ENCODE peak calls at places on chromosomes 3 and 15, in five cellular contexts. F is uterus, A is spleen, I is IMR-90, W is neural progenitor cell. D is an unnamed sample.
A peak's percentile ranks its signal among the peaks of the same experiment; 100 is the strongest.

GRCh38 chr15:67161881-67162280 is 92.6 kb downstream of the AAGAB start:
- DNase-seq in F (peak; percentile 8), A (no peak), I (no peak), W (no peak), D (no peak)

GRCh38 chr3:152031321-152031720 is 157.9 kb downstream of the SUCNR1 start:
- DNase-seq in F (no peak), A (no peak), I (no peak), W (no peak), D (no peak)

GRCh38 chr3:101995371-101996046 is 146.2 kb downstream of the NFKBIZ start:
- DNase-seq in F (no peak), A (no peak), I (peak; percentile 47), W (no peak), D (no peak)

GRCh38 chr15:89143503-89144162 is 55.4 kb downstream of the ABHD2 start:
- DNase-seq in F (no peak), A (no peak), I (peak; percentile 90), W (no peak), D (no peak)

GRCh38 chr3:111498022-111498421 is 44.0 kb upstream of the CD96 start:
- DNase-seq in F (no peak), A (no peak), I (no peak), W (no peak), D (no peak)

GRCh38 chr3:193788189-193788946 is 195.4 kb downstream of the OPA1 start:
- DNase-seq in F (peak; percentile 41), A (no peak), I (peak; percentile 53), W (peak; percentile 90), D (peak; percentile 63)

GRCh38 chr3:33645060-33645841 is 72.8 kb downstream of the CLASP2 start:
- DNase-seq in F (no peak), A (no peak), I (peak; percentile 6), W (peak; percentile 12), D (peak; percentile 13)

GRCh38 chr15:74339371-74339770 is 28.1 kb downstream of the CYP11A1 start:
- DNase-seq in F (no peak), A (peak; percentile 54), I (no peak), W (no peak), D (no peak)

GRCh38 chr15:72599855-72600464 is 54.5 kb upstream of the GOLGA6B start:
- DNase-seq in F (no peak), A (no peak), I (peak; percentile 68), W (peak; percentile 67), D (no peak)

GRCh38 chr3:48473617-48473952 is 27.0 kb downstream of the ATRIP start:
- DNase-seq in F (no peak), A (no peak), I (no peak), W (no peak), D (no peak)

GRCh38 chr3:192772495-192772894 is 45.2 kb upstream of the FGF12 start:
- DNase-seq in F (no peak), A (no peak), I (peak; percentile 18), W (peak; percentile 61), D (no peak)

GRCh38 chr3:183303725-183304124 is 50.7 kb downstream of the B3GNT5 start:
- DNase-seq in F (no peak), A (no peak), I (no peak), W (no peak), D (no peak)

GRCh38 chr3:184240384-184241140 is 8.2 kb downstream of the ALG3 start:
- DNase-seq in F (no peak), A (peak; percentile 54), I (peak; percentile 28), W (peak; percentile 59), D (no peak)

GRCh38 chr3:55746808-55747413 is 259.8 kb upstream of the WNT5A start:
- DNase-seq in F (no peak), A (no peak), I (peak; percentile 17), W (no peak), D (no peak)

GRCh38 chr3:68919000-68919399 is 13.3 kb downstream of the TAFA4 start:
- DNase-seq in F (no peak), A (no peak), I (peak; percentile 7), W (peak; percentile 47), D (no peak)

GRCh38 chr3:61417352-61417751 is 144.0 kb upstream of the PTPRG start:
- DNase-seq in F (no peak), A (no peak), I (no peak), W (no peak), D (no peak)

GRCh38 chr3:141383555-141384129 is 15.3 kb downstream of the ZBTB38 start:
- DNase-seq in F (no peak), A (no peak), I (peak; percentile 67), W (no peak), D (no peak)

GRCh38 chr3:39147374-39147709 is 6.0 kb downstream of the CSRNP1 start:
- DNase-seq in F (no peak), A (no peak), I (no peak), W (no peak), D (no peak)

GRCh38 chr3:39149059-39149455 is 4.3 kb downstream of the CSRNP1 start:
- DNase-seq in F (no peak), A (no peak), I (no peak), W (no peak), D (no peak)

GRCh38 chr3:39146611-39147373 is 6.6 kb downstream of the CSRNP1 start:
- DNase-seq in F (peak; percentile 76), A (peak; percentile 92), I (peak; percentile 98), W (no peak), D (peak; percentile 80)

GRCh38 chr3:39148116-39149058 is 5.0 kb downstream of the CSRNP1 start:
- DNase-seq in F (no peak), A (no peak), I (peak; percentile 75), W (no peak), D (no peak)

DNA sequence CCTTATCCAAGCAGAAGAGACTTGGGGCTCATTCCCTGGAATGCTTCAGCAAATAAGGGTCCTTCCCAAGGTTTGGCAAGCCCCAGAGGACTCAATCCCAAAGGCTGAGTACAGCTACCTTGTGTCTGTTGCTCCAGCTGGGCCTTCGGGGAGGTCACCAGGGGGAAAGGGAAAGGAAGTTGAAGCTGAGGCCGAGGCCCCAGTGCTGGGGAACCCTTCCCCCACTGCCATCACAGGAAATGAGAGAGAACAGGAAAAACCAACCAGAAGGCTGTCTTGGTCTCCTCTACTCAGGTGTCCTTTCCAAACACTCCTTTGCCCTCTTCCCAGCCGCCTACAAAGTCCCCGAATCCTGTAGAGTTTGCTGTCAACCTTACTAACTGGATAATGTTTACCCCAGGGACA is 5.7 kb downstream of the CSRNP1 start:
- DNase-seq in F (no peak), A (peak; percentile 90), I (peak; percentile 55), W (no peak), D (no peak)
- H3K4me1 ChIP-seq in F (peaks cover 43% of the 10 kb centered on the region), A (peaks cover 90% of the 10 kb centered on the region), I (peaks cover 49% of the 10 kb centered on the region), W (peaks cover 23% of the 10 kb centered on the region), D (peaks cover 47% of the 10 kb centered on the region)

GRCh38 chr3:85632921-85633320 is 674.1 kb downstream of the CADM2 start:
- DNase-seq in F (no peak), A (no peak), I (no peak), W (no peak), D (no peak)

GRCh38 chr3:85626662-85627061 is 667.9 kb downstream of the CADM2 start:
- DNase-seq in F (no peak), A (no peak), I (no peak), W (peak; percentile 19), D (no peak)

GRCh38 chr3:85631070-85631469 is 672.3 kb downstream of the CADM2 start:
- DNase-seq in F (no peak), A (no peak), I (no peak), W (no peak), D (no peak)

DNA sequence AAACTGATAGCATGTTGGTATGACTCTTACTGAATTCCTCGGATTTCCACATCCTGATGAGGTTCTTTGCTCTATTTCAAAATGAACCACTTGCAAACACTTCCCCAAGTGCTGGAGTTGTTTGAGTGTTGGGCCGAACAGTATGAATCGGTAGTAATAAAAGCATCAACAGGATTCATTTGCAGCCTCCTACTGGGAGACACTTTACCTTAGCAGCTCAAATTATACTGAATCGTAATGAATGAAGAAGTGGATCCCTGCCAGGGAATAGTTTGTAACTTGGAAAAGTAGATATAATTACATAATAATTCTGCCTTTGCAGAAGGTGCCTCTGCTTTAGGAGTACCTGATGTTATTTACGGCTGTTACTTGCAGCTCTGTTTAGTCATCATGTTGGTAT is 669.1 kb downstream of the CADM2 start:
- DNase-seq in F (no peak), A (no peak), I (no peak), W (no peak), D (no peak)
- H3K4me3 ChIP-seq in F (no peak overlapping the region), A (no peak overlapping the region), I (no peak overlapping the region), W (no peak overlapping the region), D (no peak overlapping the region)

GRCh38 chr3:42605550-42606173 is 5.2 kb downstream of the NKTR start:
- DNase-seq in F (no peak), A (no peak), I (no peak), W (peak; percentile 6), D (no peak)

GRCh38 chr3:42601898-42602581 is 1.6 kb downstream of the NKTR start:
- DNase-seq in F (no peak), A (no peak), I (peak; percentile 22), W (peak; percentile 16), D (no peak)

GRCh38 chr3:42600111-42600957 is at the start of gene NKTR:
- DNase-seq in F (peak; percentile 97), A (peak; percentile 99), I (peak; percentile 97), W (peak; percentile 100), D (peak; percentile 100)

GRCh38 chr3:42602961-42603360 is 2.5 kb downstream of the NKTR start:
- DNase-seq in F (no peak), A (no peak), I (no peak), W (no peak), D (no peak)

DNA sequence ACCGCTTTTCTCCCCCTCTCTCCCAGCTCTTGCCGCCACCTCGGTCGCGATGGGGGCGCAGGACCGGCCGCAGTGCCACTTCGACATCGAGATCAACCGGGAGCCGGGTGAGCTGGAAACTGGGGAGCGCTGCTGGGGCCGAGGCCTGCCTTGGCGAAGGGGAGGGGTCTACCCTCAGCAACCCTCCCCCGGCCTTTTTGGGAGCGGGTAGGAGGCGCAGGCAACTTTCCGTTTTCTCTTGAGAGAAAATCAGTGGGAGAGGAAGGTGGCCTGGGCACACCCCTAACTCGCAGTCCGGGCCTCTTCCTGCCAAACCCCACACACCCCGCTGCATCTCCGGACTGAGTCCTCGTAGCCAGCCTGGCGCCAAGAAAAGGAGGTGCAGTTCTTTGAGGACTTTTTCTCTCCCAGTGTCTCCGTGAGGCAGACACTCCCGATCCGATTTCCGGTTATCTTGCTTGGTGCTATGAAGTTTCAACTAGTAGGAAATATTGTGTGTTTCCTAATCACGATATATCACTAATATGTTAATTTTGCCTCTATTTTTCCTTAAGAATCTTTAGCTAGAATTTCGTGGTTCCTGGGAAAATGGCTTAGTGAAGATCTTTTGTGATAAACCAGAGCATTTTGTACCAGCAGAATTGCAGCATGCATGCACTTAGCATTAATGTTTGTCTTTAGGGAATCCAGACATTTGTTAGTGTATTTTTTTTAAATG is 631 bp downstream of the NKTR start:
- DNase-seq in F (peak; percentile 61), A (no peak), I (peak; percentile 65), W (peak; percentile 89), D (no peak)
- TF ChIP-seq CTCF in F (no peak), A (no peak), I (no peak), W (no peak), D (no peak)

GRCh38 chr3:124878561-124879394 is 8.4 kb downstream of the ITGB5 start:
- DNase-seq in F (peak; percentile 41), A (no peak), I (peak; percentile 95), W (no peak), D (no peak)

GRCh38 chr3:124867511-124867910 is 19.7 kb downstream of the ITGB5 start:
- DNase-seq in F (no peak), A (no peak), I (no peak), W (no peak), D (no peak)

GRCh38 chr3:124877617-124878016 is 9.5 kb downstream of the ITGB5 start:
- DNase-seq in F (no peak), A (no peak), I (no peak), W (no peak), D (no peak)

GRCh38 chr3:124873241-124873640 is 13.9 kb downstream of the ITGB5 start:
- DNase-seq in F (no peak), A (no peak), I (no peak), W (peak; percentile 24), D (no peak)
- H3K4me1 ChIP-seq in F (peaks cover 13% of the 10 kb centered on the region), A (peaks cover 13% of the 10 kb centered on the region), I (peaks cover 7% of the 10 kb centered on the region), W (peaks cover 22% of the 10 kb centered on the region), D (no peaks in the 10 kb centered on the region)